ENCODE peak calls at places on chromosomes 6 and 20, in eight cellular contexts. B is left ventricle myocardium inferior, V is dorsolateral prefrontal cortex, R is fibroblast of pulmonary artery, K is GM12865, W is choroid plexus epithelial cell, E is astrocyte of the spinal cord, T is IMR-90. Q is an unnamed sample.

GRCh38 chr6:72322778-72323177 is 299.1 kb upstream of the KCNQ5 start:
- DNase-seq in B (no peak), V (no peak), R (peak), K (no peak), W (peak), E (no peak), T (no peak), Q (no peak)

GRCh38 chr6:149060985-149061760 is 256.3 kb upstream of the TAB2 start:
- DNase-seq in B (no peak), V (no peak), R (peak), K (no peak), W (peak), E (peak), T (peak), Q (peak)

GRCh38 chr6:49915035-49915434 is 48.7 kb upstream of the CRISP1 start:
- DNase-seq in B (no peak), V (no peak), R (no peak), K (no peak), W (no peak), E (no peak), T (no peak), Q (no peak)

GRCh38 chr6:124968401-124968800 is 6.2 kb downstream of the RNF217 start:
- DNase-seq in B (no peak), V (no peak), R (no peak), K (no peak), W (peak), E (no peak), T (peak), Q (no peak)

GRCh38 chr6:161417712-161418457 is 144.0 kb upstream of the AGPAT4 start:
- DNase-seq in B (peak), V (no peak), R (peak), K (no peak), W (peak), E (peak), T (peak), Q (no peak)

GRCh38 chr6:23633986-23634385 is 492.0 kb upstream of the NRSN1 start:
- DNase-seq in B (no peak), V (peak), R (no peak), K (no peak), W (no peak), E (no peak), T (no peak), Q (no peak)

GRCh38 chr6:30411515-30412207 is 66.7 kb downstream of the RPP21 start:
- DNase-seq in B (peak), V (no peak), R (peak), K (peak), W (peak), E (peak), T (peak), Q (peak)

GRCh38 chr6:111750753-111751684 is 122.2 kb downstream of the FYN start:
- DNase-seq in B (no peak), V (no peak), R (peak), K (peak), W (peak), E (peak), T (peak), Q (no peak)

GRCh38 chr6:119138906-119139541 is 60.6 kb upstream of the FAM184A start:
- DNase-seq in B (no peak), V (no peak), R (no peak), K (peak), W (peak), E (no peak), T (no peak), Q (no peak)

GRCh38 chr6:129659590-129660345 is 50.2 kb downstream of the ARHGAP18 start:
- DNase-seq in B (no peak), V (no peak), R (peak), K (no peak), W (peak), E (no peak), T (peak), Q (no peak)

GRCh38 chr20:58634818-58635665 is 16.0 kb upstream of the STX16 start:
- DNase-seq in B (no peak), V (no peak), R (no peak), K (no peak), W (no peak), E (no peak), T (peak), Q (no peak)

GRCh38 chr20:58944610-58945009 is 36.4 kb upstream of the NELFCD start:
- DNase-seq in B (no peak), V (no peak), R (no peak), K (no peak), W (no peak), E (no peak), T (no peak), Q (no peak)

GRCh38 chr20:22560817-22561216 is 23.6 kb downstream of the FOXA2 start:
- DNase-seq in B (no peak), V (no peak), R (no peak), K (no peak), W (no peak), E (no peak), T (no peak), Q (no peak)

GRCh38 chr6:25942561-25943147 is 12.2 kb upstream of the SLC17A2 start:
- DNase-seq in B (no peak), V (no peak), R (peak), K (peak), W (peak), E (peak), T (peak), Q (peak)

GRCh38 chr6:53335224-53335994 is 13.3 kb downstream of the ELOVL5 start:
- DNase-seq in B (no peak), V (no peak), R (no peak), K (peak), W (no peak), E (no peak), T (no peak), Q (no peak)

GRCh38 chr20:59813948-59814834 is 119.2 kb downstream of the SYCP2 start:
- DNase-seq in B (no peak), V (no peak), R (no peak), K (no peak), W (no peak), E (no peak), T (no peak), Q (no peak)

GRCh38 chr20:46084805-46085792 is 4.7 kb downstream of the NCOA5 start:
- DNase-seq in B (no peak), V (no peak), R (peak), K (no peak), W (peak), E (peak), T (peak), Q (no peak)

GRCh38 chr6:122431780-122432179 is 32.3 kb downstream of the HSF2 start:
- DNase-seq in B (no peak), V (no peak), R (no peak), K (no peak), W (no peak), E (no peak), T (no peak), Q (no peak)

GRCh38 chr6:108074359-108075144 is at the start of gene OSTM1:
- DNase-seq in B (peak), V (peak), R (peak), K (peak), W (peak), E (peak), T (peak), Q (no peak)

GRCh38 chr6:154466139-154466538 is 44.3 kb downstream of the CNKSR3 start:
- DNase-seq in B (no peak), V (no peak), R (no peak), K (no peak), W (no peak), E (no peak), T (no peak), Q (no peak)

DNA sequence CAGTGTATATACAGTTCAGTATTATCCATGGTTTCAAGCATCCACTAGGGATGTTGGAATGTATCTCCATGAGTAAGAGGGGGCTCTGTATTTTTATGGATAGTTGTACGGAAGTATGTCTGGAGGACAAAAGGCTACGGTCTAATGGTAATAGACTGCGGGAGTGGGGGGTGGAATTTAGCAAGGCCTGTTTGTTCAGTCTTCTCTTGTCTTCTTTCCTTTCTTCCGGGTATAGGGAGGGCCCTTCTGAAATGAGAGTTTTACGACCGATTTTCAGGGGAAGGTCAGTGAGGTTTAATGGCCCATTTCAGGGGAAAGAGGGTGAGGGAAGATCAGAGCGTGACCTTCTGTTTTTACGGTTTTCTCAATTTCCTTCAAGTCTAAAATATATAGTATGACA is 90.7 kb downstream of the MAP3K7 start:
- DNase-seq in B (no peak), V (no peak), R (no peak), K (no peak), W (no peak), E (no peak), T (no peak), Q (no peak)
- H3K4me3 ChIP-seq in B (no peak), V (no peak), R (no peak), K (no peak), W (no peak), E (no peak), T (no peak), Q (no peak)

DNA sequence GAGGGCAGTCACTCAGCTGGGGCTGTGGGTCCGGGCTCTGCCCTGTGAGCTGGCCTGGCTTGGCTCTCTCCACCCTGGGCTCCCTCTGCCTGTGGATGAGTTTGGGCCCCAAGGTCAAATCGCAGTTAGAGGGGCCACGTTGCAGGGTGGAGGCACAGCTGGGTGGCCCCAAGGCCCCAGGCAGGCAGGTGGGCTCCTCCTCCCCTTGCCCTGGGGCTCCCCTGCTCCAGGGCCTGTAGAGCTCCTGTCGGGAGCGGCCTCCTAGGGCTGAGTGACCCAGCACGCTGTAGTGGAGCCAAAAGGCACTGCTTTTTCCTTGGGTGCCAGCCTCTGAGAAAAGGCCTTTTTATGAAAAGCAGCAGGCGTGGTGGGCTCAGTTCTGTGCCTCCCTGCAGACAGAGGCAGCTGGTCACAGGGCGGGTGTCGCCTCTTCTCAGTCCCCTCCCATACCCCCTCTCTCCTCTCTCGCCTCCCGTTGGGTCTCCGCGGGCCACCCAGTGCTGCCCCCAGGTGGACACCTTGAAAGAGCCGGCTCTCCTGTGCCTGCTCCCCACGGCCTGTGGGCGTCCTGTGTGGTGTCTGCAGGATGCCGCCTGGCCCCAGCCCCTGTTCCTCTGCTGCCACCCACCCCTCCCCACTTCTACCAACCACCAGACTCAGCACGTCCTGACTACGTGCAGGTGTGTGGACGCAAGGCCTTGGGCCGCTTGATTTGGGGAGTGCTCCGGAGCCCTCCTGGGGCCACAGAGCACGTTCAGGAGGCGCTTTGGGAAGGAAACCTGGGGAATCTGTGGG is 13.2 kb downstream of the SS18L1 start:
- DNase-seq in B (peak), V (no peak), R (peak), K (peak), W (peak), E (peak), T (peak), Q (no peak)
- TF ChIP-seq CTCF in B (peak), V (peak), R (peak), K (peak), W (peak), E (peak), T (peak), Q (peak)

DNA sequence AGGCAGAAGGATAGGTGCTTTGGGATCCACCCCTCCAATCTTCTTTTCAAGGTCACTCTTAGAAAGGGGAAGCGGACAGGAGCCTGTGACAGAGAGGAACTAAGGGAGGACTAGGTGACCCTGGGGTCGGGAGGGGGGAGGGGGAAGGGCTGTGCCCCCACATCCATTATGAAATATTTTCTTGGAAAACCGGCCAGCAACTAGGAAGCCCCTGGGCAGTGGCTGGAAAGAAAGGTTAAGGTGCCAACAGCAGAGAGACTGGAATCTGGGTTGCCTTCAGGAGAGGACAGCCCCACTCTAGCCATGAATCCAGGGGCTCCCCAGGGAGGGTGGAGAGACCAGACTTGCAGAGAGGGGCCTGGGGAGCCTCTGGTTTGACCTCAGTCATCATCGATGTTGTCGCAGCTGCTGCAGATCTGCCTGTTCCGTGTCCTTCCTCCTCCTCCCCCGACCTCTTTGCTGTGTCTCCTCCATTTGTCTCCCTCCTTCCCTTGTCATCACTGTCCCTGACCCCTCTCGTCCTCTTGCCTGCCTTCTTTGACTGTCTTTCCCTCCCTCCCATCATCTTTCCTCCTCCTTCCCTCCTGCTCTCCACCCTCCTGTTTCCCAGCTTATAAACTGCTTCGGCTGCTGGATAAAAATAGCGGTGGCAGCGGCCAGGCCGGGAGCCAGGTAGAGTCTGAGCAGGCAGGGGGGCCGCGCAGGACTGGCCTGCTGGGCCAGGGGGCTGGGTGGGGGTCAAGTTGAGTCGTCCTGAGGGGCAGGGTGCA is 3.2 kb downstream of the SLC29A1 start:
- DNase-seq in B (peak), V (no peak), R (no peak), K (no peak), W (no peak), E (no peak), T (no peak), Q (no peak)
- H3K4me3 ChIP-seq in B (peak), V (peak), R (no peak), K (no peak), W (no peak), E (no peak), T (no peak), Q (peak)

DNA sequence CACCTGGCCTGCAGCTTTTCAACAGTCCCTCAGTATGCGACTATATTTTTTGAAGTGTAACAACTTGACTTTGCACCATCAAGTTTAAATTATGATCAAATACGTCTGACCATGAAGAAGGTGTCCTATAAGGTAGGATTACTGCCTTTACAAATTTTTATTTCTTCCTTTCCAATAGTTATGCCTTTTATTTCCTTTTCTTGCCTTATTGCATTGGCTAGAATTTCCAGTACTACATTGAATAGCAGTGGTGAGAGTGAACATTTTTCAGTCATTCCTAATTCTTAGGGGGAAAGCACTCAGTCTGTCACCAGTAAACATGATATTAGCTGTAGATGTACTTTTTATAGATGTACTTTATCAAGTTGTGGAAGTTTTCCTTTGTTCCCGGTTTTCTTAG is 81.4 kb downstream of the IRAK1BP1 start:
- DNase-seq in B (no peak), V (no peak), R (no peak), K (no peak), W (no peak), E (no peak), T (no peak), Q (no peak)
- TF ChIP-seq CTCF in B (no peak), V (no peak), R (no peak), K (no peak), W (no peak), E (no peak), T (no peak), Q (no peak)

GRCh38 chr6:31498748-31499147 is 803 bp downstream of the MICB start:
- DNase-seq in B (no peak), V (no peak), R (no peak), K (no peak), W (no peak), E (no peak), T (no peak), Q (no peak)
- H3K4me3 ChIP-seq in B (peak), V (peak), R (peak), K (peak), W (peak), E (peak), T (peak), Q (peak)

GRCh38 chr20:36468149-36469000 is 72.9 kb upstream of the MYL9 start:
- DNase-seq in B (no peak), V (no peak), R (no peak), K (no peak), W (no peak), E (peak), T (no peak), Q (no peak)
- TF ChIP-seq CTCF in B (no peak), V (no peak), R (no peak), K (no peak), W (no peak), E (no peak), T (no peak), Q (no peak)

GRCh38 chr6:32625137-32625536 is 12.1 kb upstream of the HLA-DQA1 start:
- DNase-seq in B (no peak), V (no peak), R (no peak), K (no peak), W (no peak), E (no peak), T (no peak), Q (no peak)
- H3K4me3 ChIP-seq in B (no peak), V (no peak), R (no peak), K (no peak), W (no peak), E (no peak), T (no peak), Q (no peak)

GRCh38 chr20:62740286-62741141 is 31.9 kb downstream of the NTSR1 start:
- DNase-seq in B (peak), V (peak), R (peak), K (peak), W (peak), E (peak), T (peak), Q (peak)

GRCh38 chr20:62739067-62739466 is 30.4 kb downstream of the NTSR1 start:
- DNase-seq in B (peak), V (peak), R (no peak), K (no peak), W (no peak), E (no peak), T (no peak), Q (no peak)

GRCh38 chr20:62737971-62738881 is 29.6 kb downstream of the NTSR1 start:
- DNase-seq in B (peak), V (no peak), R (no peak), K (no peak), W (no peak), E (no peak), T (no peak), Q (no peak)

GRCh38 chr20:62741191-62741676 is 32.6 kb downstream of the NTSR1 start:
- DNase-seq in B (peak), V (peak), R (peak), K (no peak), W (peak), E (peak), T (no peak), Q (no peak)

GRCh38 chr20:62739581-62740285 is 31.1 kb downstream of the NTSR1 start:
- DNase-seq in B (peak), V (peak), R (no peak), K (peak), W (no peak), E (no peak), T (no peak), Q (peak)
- TF ChIP-seq CTCF in B (no peak), V (no peak), R (no peak), K (no peak), W (no peak), E (no peak), T (no peak), Q (no peak)

GRCh38 chr20:63709149-63709527 is 1.3 kb downstream of the ZGPAT start:
- DNase-seq in B (no peak), V (no peak), R (no peak), K (peak), W (no peak), E (no peak), T (no peak), Q (no peak)
- H3K4me3 ChIP-seq in B (peak), V (peak), R (peak), K (peak), W (peak), E (peak), T (no peak), Q (peak)

Q was measured in HFF-Myc.